ENCODE peak calls at places on chromosomes 16 and 17, in nine cellular contexts. T, Y, Q, E, O, L, R, X and N are unnamed samples.

GRCh38 chr17:63171428-63172205 is 205.6 kb downstream of the TANC2 start:
- DNase-seq in R (no peak), O (no peak), Y (no peak), X (no peak), L (peak), T (peak), Q (no peak), E (no peak), N (peak)

GRCh38 chr17:75918112-75918445 is 13.4 kb upstream of the MRPL38 start:
- DNase-seq in Q (no peak), T (no peak), R (no peak), X (no peak), L (no peak), E (no peak), Y (no peak), O (no peak), N (no peak)

GRCh38 chr16:85653226-85653917 is 35.4 kb downstream of the GINS2 start:
- DNase-seq in R (no peak), Q (no peak), O (no peak), T (peak), L (no peak), X (no peak), E (no peak), Y (no peak), N (no peak)

GRCh38 chr17:49327835-49328784 is 33.9 kb downstream of the ZNF652 start:
- DNase-seq in T (no peak), R (no peak), X (no peak), Q (no peak), L (peak), Y (no peak), E (no peak), O (no peak), N (no peak)

GRCh38 chr16:2856061-2856670 is 1.8 kb downstream of the PRSS22 start:
- DNase-seq in T (no peak), Q (no peak), X (no peak), Y (no peak), O (peak), L (no peak), E (peak), R (no peak), N (no peak)

GRCh38 chr17:32016231-32016630 is 9.0 kb downstream of the LRRC37B start:
- DNase-seq in Y (no peak), R (no peak), Q (no peak), T (no peak), O (no peak), X (no peak), E (no peak), L (no peak), N (no peak)

GRCh38 chr17:42670199-42670924 is 6.4 kb downstream of the PLEKHH3 start:
- DNase-seq in T (no peak), Q (no peak), O (peak), E (no peak), R (peak), Y (peak), L (no peak), X (no peak), N (peak)

GRCh38 chr17:74736423-74737298 is at the start of gene RAB37:
- DNase-seq in X (no peak), T (no peak), Y (peak), Q (no peak), L (no peak), O (peak), R (peak), E (peak), N (no peak)

GRCh38 chr17:15917439-15918027 is 27.4 kb upstream of the ADORA2B start:
- DNase-seq in L (no peak), X (no peak), R (no peak), E (no peak), Y (no peak), T (no peak), Q (peak), O (no peak), N (no peak)

GRCh38 chr16:2783581-2784375 is 3.6 kb downstream of the PRSS33 start:
- DNase-seq in Y (no peak), O (no peak), X (no peak), T (no peak), R (no peak), Q (no peak), L (no peak), E (no peak), N (no peak)

GRCh38 chr16:8712589-8713361 is 38.4 kb downstream of the ABAT start:
- DNase-seq in Q (no peak), E (no peak), Y (no peak), R (peak), T (no peak), L (no peak), O (no peak), X (no peak), N (no peak)

GRCh38 chr17:49582055-49582703 is 6.5 kb downstream of the NXPH3 start:
- DNase-seq in E (no peak), O (no peak), L (no peak), X (no peak), R (no peak), Q (no peak), Y (no peak), T (no peak), N (no peak)

GRCh38 chr16:48385272-48385953 is at the start of gene SIAH1:
- DNase-seq in Q (peak), T (peak), X (no peak), Y (peak), R (peak), E (peak), O (peak), L (peak), N (peak)

GRCh38 chr16:71843517-71844031 is 2.2 kb upstream of the ATXN1L start:
- DNase-seq in Y (no peak), Q (no peak), T (no peak), R (no peak), L (no peak), E (no peak), X (no peak), O (no peak), N (no peak)

GRCh38 chr17:38868095-38868967 is 1.5 kb upstream of the LASP1 start:
- DNase-seq in Y (peak), O (no peak), T (peak), R (peak), E (peak), Q (peak), L (peak), X (no peak), N (peak)

DNA sequence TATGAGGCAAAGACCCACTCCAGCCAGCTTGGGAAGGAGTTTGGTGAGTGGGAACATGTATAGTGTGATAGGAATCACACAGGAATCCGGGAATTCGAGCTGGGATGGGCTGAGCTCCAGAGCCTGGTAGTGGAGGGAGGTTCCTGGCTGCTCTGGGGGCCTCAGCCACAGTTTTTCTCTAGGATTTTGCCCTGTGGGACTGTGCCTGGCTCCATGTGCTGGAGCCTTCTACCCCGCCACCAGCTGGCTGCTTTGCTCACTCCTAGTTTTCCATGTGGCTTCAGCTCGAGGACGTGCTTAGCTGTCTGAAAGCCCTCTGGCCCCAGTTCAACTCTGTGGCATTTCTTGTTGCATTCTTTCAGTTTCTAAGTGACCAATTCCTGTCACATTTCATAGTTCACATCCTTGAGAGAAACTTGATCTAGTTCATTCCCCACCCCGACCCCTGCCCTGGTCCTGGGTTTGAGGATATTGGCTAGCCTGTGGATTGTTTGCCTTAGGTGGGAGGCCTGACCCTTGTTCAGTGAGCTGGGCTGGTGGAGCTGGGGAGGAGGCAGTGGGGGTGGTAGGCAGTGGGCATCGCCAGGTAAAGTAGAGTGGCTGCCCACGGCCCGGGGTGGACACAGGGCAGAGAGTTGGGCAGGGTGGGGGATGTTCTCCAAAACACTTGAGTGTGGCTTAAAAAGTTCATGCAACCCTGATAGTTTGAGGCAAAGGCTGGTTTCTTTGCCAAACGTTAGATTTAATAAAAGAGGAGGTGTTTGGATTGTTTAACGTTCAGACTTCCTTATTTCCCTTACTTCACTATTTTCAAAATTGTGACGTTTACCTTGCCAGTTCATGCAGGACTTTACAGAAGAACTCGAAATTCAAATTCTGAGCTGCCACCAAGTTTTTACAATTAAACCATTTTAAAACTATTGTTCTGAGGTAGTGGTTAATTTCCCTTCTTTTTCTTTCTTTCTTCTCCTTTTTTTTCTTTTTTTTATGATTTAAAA is 5.2 kb downstream of the SEC14L1 start:
- DNase-seq in L (peak), Q (peak), R (no peak), Y (peak), O (no peak), T (peak), X (no peak), E (peak), N (peak)
- TF ChIP-seq CTCF in L (peak), Q (no peak), R (peak), Y (peak), O (no peak), T (peak), X (no peak), E (peak), N (peak)

GRCh38 chr17:8154608-8155152 is 2.5 kb upstream of the PER1 start:
- DNase-seq in T (peak), Q (no peak), X (no peak), E (no peak), Y (no peak), R (no peak), L (no peak), O (no peak), N (peak)
- H3K4me3 ChIP-seq in T (peak), Q (peak), X (peak), E (peak), Y (peak), R (peak), L (no peak), O (peak), N (peak)

GRCh38 chr17:45230787-45231480 is 9.2 kb downstream of the FMNL1 start:
- DNase-seq in T (peak), E (no peak), Y (no peak), O (no peak), R (no peak), Q (peak), X (no peak), L (peak), N (peak)

GRCh38 chr17:45232514-45233422 is 11.1 kb downstream of the FMNL1 start:
- DNase-seq in Y (no peak), X (no peak), R (no peak), O (no peak), T (no peak), Q (peak), E (no peak), L (no peak), N (no peak)

GRCh38 chr17:45229681-45230409 is 8.2 kb downstream of the FMNL1 start:
- DNase-seq in E (no peak), T (no peak), X (no peak), R (no peak), L (no peak), Q (peak), O (peak), Y (no peak), N (peak)

GRCh38 chr17:45230410-45230786 is 8.7 kb downstream of the FMNL1 start:
- DNase-seq in X (no peak), R (no peak), T (no peak), Q (peak), L (no peak), Y (no peak), O (no peak), E (no peak), N (no peak)

GRCh38 chr17:45231481-45232116 is 9.9 kb downstream of the FMNL1 start:
- DNase-seq in Q (peak), R (peak), E (peak), L (no peak), Y (no peak), O (peak), X (no peak), T (no peak), N (peak)
- TF ChIP-seq CTCF in Q (no peak), R (peak), E (no peak), L (peak), Y (peak), O (no peak), X (peak), T (peak), N (peak)

GRCh38 chr17:77148109-77148958 is 7.6 kb downstream of the SEC14L1 start:
- DNase-seq in E (no peak), O (no peak), R (no peak), Q (no peak), L (no peak), Y (no peak), X (no peak), T (no peak), N (no peak)
- H3K4me3 ChIP-seq in E (no peak), O (no peak), R (no peak), Q (no peak), L (no peak), Y (no peak), X (no peak), T (no peak), N (no peak)

DNA sequence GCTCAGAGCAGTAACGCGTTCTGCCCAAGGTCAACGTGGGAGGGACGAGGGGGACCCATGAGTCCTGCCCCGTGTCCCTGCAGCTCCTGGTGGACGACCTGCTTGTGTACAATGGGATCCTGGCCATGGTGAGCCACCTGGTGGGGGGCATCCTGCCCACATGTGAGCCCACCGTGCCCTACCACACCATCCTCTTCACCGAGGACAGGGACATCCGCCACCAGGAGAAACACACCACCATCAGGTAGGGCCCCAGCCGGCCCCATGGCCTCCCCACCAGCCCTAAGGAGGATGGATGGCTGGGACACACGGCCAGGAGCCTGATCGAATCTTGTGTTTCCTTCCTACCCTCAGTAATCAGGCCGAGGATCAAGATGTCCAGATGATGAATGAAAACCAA is 227.6 kb downstream of the KATNIP start:
- DNase-seq in T (no peak), Q (no peak), R (no peak), X (no peak), L (no peak), Y (no peak), E (no peak), O (no peak), N (no peak)
- TF ChIP-seq CTCF in T (no peak), Q (no peak), R (no peak), X (no peak), L (no peak), Y (no peak), E (no peak), O (no peak), N (no peak)

GRCh38 chr17:69222707-69223106 is 5.9 kb downstream of the ABCA10 start:
- DNase-seq in O (no peak), X (no peak), Q (no peak), R (no peak), T (no peak), Y (no peak), L (no peak), E (no peak), N (no peak)

GRCh38 chr17:69220098-69220497 is 8.5 kb downstream of the ABCA10 start:
- DNase-seq in L (no peak), E (no peak), T (no peak), R (no peak), Y (no peak), Q (no peak), X (no peak), O (no peak), N (no peak)

GRCh38 chr17:69228576-69228975 is at the start of gene ABCA10:
- DNase-seq in R (no peak), L (peak), Q (no peak), X (no peak), E (no peak), O (no peak), Y (no peak), T (peak), N (peak)

GRCh38 chr17:69227536-69227935 is 1.1 kb downstream of the ABCA10 start:
- DNase-seq in X (no peak), L (no peak), E (no peak), Q (no peak), R (no peak), T (no peak), O (no peak), Y (no peak), N (no peak)

DNA sequence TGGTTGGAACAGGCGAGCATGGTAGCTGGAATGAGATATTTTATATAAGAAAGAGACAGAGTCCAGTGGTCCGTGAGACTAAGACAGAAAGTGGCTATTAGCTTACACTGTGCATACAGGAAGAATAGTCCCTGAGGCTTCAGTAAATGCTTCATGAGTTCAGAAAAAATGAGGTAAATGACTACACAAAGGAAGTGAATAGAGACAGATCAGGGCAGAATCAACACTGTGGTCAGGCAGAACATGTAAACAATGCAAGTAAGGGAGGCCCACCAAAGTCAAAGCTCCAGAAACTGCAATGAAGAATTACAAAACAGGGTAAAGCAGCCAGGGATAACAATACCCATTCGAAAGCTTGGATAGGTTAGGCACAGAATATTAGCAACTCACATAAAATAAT is 4.8 kb downstream of the ABCA10 start:
- DNase-seq in E (no peak), X (no peak), L (peak), Q (no peak), O (no peak), R (no peak), Y (no peak), T (peak), N (peak)
- H3K4me3 ChIP-seq in E (no peak), X (no peak), L (no peak), Q (no peak), O (no peak), R (no peak), Y (no peak), T (no peak), N (no peak)

DNA sequence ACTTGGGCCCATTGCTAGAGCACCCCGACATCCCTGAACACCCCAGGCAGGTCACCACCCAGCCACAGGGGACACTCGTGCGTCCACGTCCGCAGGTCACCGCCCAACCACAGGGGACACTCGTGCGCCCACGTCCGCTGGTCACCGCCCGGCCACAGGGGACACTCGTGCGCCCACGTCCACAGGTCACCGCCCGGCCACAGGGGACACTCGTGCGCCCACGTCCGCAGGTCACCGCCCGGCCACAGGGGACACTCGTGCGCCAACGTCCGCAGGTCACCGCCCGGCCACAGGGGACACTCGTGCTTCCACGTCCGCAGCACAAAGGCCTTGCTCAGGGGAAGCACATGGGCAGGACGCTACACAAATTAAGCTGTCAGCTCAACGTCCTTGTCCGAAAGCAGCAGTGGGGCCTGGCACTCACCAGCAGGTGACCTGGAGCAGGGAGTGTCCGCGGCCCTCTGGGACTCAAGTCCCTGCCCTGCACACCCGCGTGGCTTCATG is 17.7 kb downstream of the GALNS start:
- DNase-seq in T (no peak), E (no peak), O (no peak), R (peak), Q (no peak), L (no peak), X (no peak), Y (no peak), N (no peak)
- TF ChIP-seq CTCF in T (no peak), E (no peak), O (no peak), R (peak), Q (no peak), L (no peak), X (peak), Y (no peak), N (no peak)

GRCh38 chr16:66516808-66517585 is 32.9 kb downstream of the TK2 start:
- DNase-seq in T (peak), R (peak), E (peak), X (peak), O (peak), Q (peak), L (peak), Y (peak), N (peak)
- H3K4me3 ChIP-seq in T (peak), R (no peak), E (peak), X (no peak), O (no peak), Q (no peak), L (no peak), Y (peak), N (no peak)